ENCODE peak calls at places on chromosomes 16 and 17, in nine cellular contexts. N is stimulated activated CD8-positive, alpha-beta memory T cell treated with anti-CD3 and anti-CD28 coated beads, Interleukin-4, amount 100 ng/mL, for 4 hours; Q is stomach; Y is stimulated activated CD4-positive, alpha-beta T cell treated with anti-CD3 and anti-CD28 coated beads, Interleukin-1b, Interleukin-23, amount 100 ng/mL, for 1 hour; R is H54; S is AG10803; Z is right cardiac atrium; G is AG08396; D is Daoy. F is an unnamed sample.
A peak's percentile ranks its signal among the peaks of the same experiment; 100 is the strongest.

GRCh38 chr16:64589836-64590235 is 532.0 kb downstream of the CDH11 start:
- DNase-seq in N (no peak), Q (no peak), Y (no peak), R (no peak), S (peak; percentile 81), Z (no peak), G (no peak), D (peak; percentile 2), F (peak; percentile 66)

GRCh38 chr17:17108681-17109049 is 66.4 kb downstream of the MPRIP start:
- DNase-seq in N (no peak), Q (peak; percentile 57), Y (no peak), R (no peak), S (no peak), Z (peak; percentile 60), G (peak; percentile 29), D (no peak), F (no peak)

GRCh38 chr17:28427372-28427771 is 21.4 kb upstream of the SLC46A1 start:
- DNase-seq in N (no peak), Q (no peak), Y (no peak), R (no peak), S (peak; percentile 25), Z (no peak), G (no peak), D (no peak), F (no peak)

GRCh38 chr17:8175795-8176196 is 384 bp downstream of the TMEM107 start:
- DNase-seq in N (no peak), Q (no peak), Y (no peak), R (no peak), S (no peak), Z (no peak), G (no peak), D (no peak), F (no peak)

GRCh38 chr16:35564148-35564547 is 2104.7 kb downstream of the TP53TG3F start:
- DNase-seq in N (no peak), Q (no peak), Y (no peak), R (no peak), S (no peak), Z (no peak), G (no peak), D (no peak), F (no peak)

GRCh38 chr17:76569607-76570279 is 15.9 kb downstream of the ST6GALNAC2 start:
- DNase-seq in N (no peak), Q (peak; percentile 90), Y (no peak), R (peak; percentile 67), S (no peak), Z (peak; percentile 87), G (no peak), D (no peak), F (no peak)

GRCh38 chr17:16991349-16992009 is 19.6 kb upstream of the TNFRSF13B start:
- DNase-seq in N (peak; percentile 56), Q (peak; percentile 89), Y (peak; percentile 61), R (peak; percentile 88), S (peak; percentile 68), Z (peak; percentile 94), G (peak; percentile 88), D (peak; percentile 75), F (no peak)

GRCh38 chr17:81682565-81683207 is 911 bp downstream of the ARL16 start:
- DNase-seq in N (no peak), Q (no peak), Y (no peak), R (no peak), S (no peak), Z (peak; percentile 30), G (no peak), D (no peak), F (no peak)

GRCh38 chr17:44279586-44280344 is 11.8 kb upstream of the SLC4A1 start:
- DNase-seq in N (peak; percentile 5), Q (peak; percentile 64), Y (no peak), R (peak; percentile 94), S (peak; percentile 84), Z (peak; percentile 92), G (peak; percentile 84), D (peak; percentile 90), F (peak; percentile 56)

GRCh38 chr17:44266402-44267164 is 1.4 kb downstream of the SLC4A1 start:
- DNase-seq in N (no peak), Q (no peak), Y (no peak), R (no peak), S (no peak), Z (no peak), G (no peak), D (no peak), F (no peak)

GRCh38 chr17:4616456-4616855 is 25.0 kb downstream of the ALOX15 start:
- DNase-seq in N (no peak), Q (no peak), Y (no peak), R (no peak), S (no peak), Z (no peak), G (no peak), D (no peak), F (no peak)

GRCh38 chr16:2486645-2487516 is 12.0 kb downstream of the TBC1D24 start:
- DNase-seq in N (peak; percentile 73), Q (peak; percentile 81), Y (peak; percentile 64), R (no peak), S (no peak), Z (peak; percentile 78), G (no peak), D (no peak), F (no peak)

GRCh38 chr17:77266213-77266612 is 125.4 kb downstream of the SEC14L1 start:
- DNase-seq in N (no peak), Q (no peak), Y (no peak), R (no peak), S (no peak), Z (no peak), G (no peak), D (no peak), F (no peak)

GRCh38 chr16:10362077-10362863 is 23.6 kb upstream of the ATF7IP2 start:
- DNase-seq in N (no peak), Q (no peak), Y (no peak), R (no peak), S (no peak), Z (no peak), G (no peak), D (no peak), F (no peak)

GRCh38 chr17:2695961-2696760 is 15.4 kb downstream of the CLUH start:
- DNase-seq in N (no peak), Q (peak; percentile 16), Y (no peak), R (no peak), S (no peak), Z (no peak), G (peak; percentile 8), D (no peak), F (no peak)

GRCh38 chr17:82604532-82604931 is 43.7 kb downstream of the WDR45B start:
- DNase-seq in N (no peak), Q (no peak), Y (no peak), R (no peak), S (no peak), Z (peak; percentile 27), G (no peak), D (no peak), F (no peak)

GRCh38 chr17:75778861-75779249 is 5.8 kb upstream of the UNK start:
- DNase-seq in N (no peak), Q (peak; percentile 62), Y (no peak), R (no peak), S (no peak), Z (no peak), G (no peak), D (no peak), F (no peak)

GRCh38 chr17:17739388-17740066 is 58.3 kb downstream of the RAI1 start:
- DNase-seq in N (no peak), Q (peak; percentile 50), Y (no peak), R (peak; percentile 96), S (peak; percentile 71), Z (peak; percentile 79), G (peak; percentile 85), D (peak; percentile 59), F (no peak)

GRCh38 chr17:3603119-3603869 is 5.9 kb downstream of the TRPV1 start:
- DNase-seq in N (no peak), Q (no peak), Y (no peak), R (peak; percentile 48), S (peak; percentile 72), Z (no peak), G (peak; percentile 67), D (peak; percentile 62), F (peak; percentile 43)